ENCODE peak calls at places on chromosome 9, in nine cellular contexts. A is left ventricle myocardium inferior, V is G401, Y is iPS-NIHi11, P is HEK293T, O is ureter, R is NCI-H2081, B is Caki2, N is HepG2. X is an unnamed sample.

GRCh38 chr9:13606576-13606975 is 327.1 kb upstream of the MPDZ start:
- DNase-seq in A (no peak), P (no peak), R (no peak), V (no peak), Y (no peak), N (no peak), B (no peak), O (no peak), X (no peak)

GRCh38 chr9:113564804-113565237 is 101.3 kb downstream of the RGS3 start:
- DNase-seq in O (peak; percentile 84), V (peak; percentile 38), P (no peak), R (no peak), N (no peak), Y (peak; percentile 91), B (no peak), A (peak; percentile 69), X (peak; percentile 74)

GRCh38 chr9:30239875-30240274 is 2144.6 kb upstream of the ACO1 start:
- DNase-seq in O (no peak), N (no peak), V (no peak), P (no peak), R (no peak), B (no peak), A (no peak), Y (no peak), X (no peak)

GRCh38 chr9:77820293-77820954 is 172.3 kb upstream of the GNA14 start:
- DNase-seq in P (no peak), O (no peak), V (no peak), B (peak; percentile 64), N (no peak), R (no peak), Y (no peak), A (no peak), X (no peak)

GRCh38 chr9:115289757-115290208 is 171.8 kb upstream of the TNC start:
- DNase-seq in V (no peak), P (no peak), A (no peak), R (no peak), Y (no peak), O (no peak), N (no peak), B (peak; percentile 4), X (no peak)

GRCh38 chr9:73231203-73231602 is 79.5 kb downstream of the ANXA1 start:
- DNase-seq in B (no peak), N (no peak), O (no peak), V (no peak), Y (no peak), A (no peak), P (no peak), R (no peak), X (no peak)

GRCh38 chr9:132697230-132697629 is 27.0 kb downstream of the GTF3C4 start:
- DNase-seq in B (no peak), P (no peak), O (no peak), Y (no peak), N (no peak), R (no peak), V (no peak), A (no peak), X (no peak)

GRCh38 chr9:131714161-131714646 is 25.7 kb downstream of the RAPGEF1 start:
- DNase-seq in R (no peak), N (no peak), B (peak; percentile 96), V (no peak), A (peak; percentile 64), Y (no peak), P (no peak), O (peak; percentile 73), X (peak; percentile 73)

GRCh38 chr9:89386206-89386605 is 67.9 kb downstream of the SECISBP2 start:
- DNase-seq in P (no peak), V (no peak), Y (no peak), N (no peak), B (no peak), A (no peak), O (no peak), R (no peak), X (no peak)

X was measured in stomach.